ENCODE peak calls at places on chromosomes 13 and 19, in ten cellular contexts. One of them, this sample, is unnamed.

GRCh38 chr13:94112227-94112626 is 367.3 kb downstream of the DCT start:
- DNase-seq in iPS DF 6.9: no peak
- DNase-seq in CD8-positive, alpha-beta memory T cell: no peak
- DNase-seq in breast epithelium: no peak
- DNase-seq in fibroblast of the aortic adventitia: peak; percentile 97
- DNase-seq in hepatocyte: no peak
- DNase-seq in endothelial cell of umbilical vein: no peak
- DNase-seq in H7: no peak
- DNase-seq in psoas muscle: no peak
- DNase-seq in tibial nerve: peak; percentile 40
- DNase-seq in this sample: no peak

GRCh38 chr19:9923440-9923839 is 12.9 kb downstream of the OLFM2 start:
- DNase-seq in endothelial cell of umbilical vein: no peak
- DNase-seq in CD8-positive, alpha-beta memory T cell: no peak
- DNase-seq in tibial nerve: no peak
- DNase-seq in psoas muscle: no peak
- DNase-seq in fibroblast of the aortic adventitia: no peak
- DNase-seq in hepatocyte: no peak
- DNase-seq in iPS DF 6.9: no peak
- DNase-seq in H7: no peak
- DNase-seq in breast epithelium: no peak
- DNase-seq in this sample: no peak

GRCh38 chr19:39038098-39038497 is 5.7 kb upstream of the FBXO27 start:
- DNase-seq in tibial nerve: no peak
- DNase-seq in fibroblast of the aortic adventitia: peak; percentile 50
- DNase-seq in hepatocyte: peak; percentile 74
- DNase-seq in psoas muscle: no peak
- DNase-seq in H7: peak; percentile 77
- DNase-seq in iPS DF 6.9: no peak
- DNase-seq in breast epithelium: no peak
- DNase-seq in CD8-positive, alpha-beta memory T cell: no peak
- DNase-seq in endothelial cell of umbilical vein: peak; percentile 55
- DNase-seq in this sample: no peak

GRCh38 chr19:5170329-5170745 is 170.3 kb downstream of the PTPRS start:
- DNase-seq in CD8-positive, alpha-beta memory T cell: peak; percentile 17
- DNase-seq in fibroblast of the aortic adventitia: no peak
- DNase-seq in tibial nerve: no peak
- DNase-seq in H7: peak; percentile 79
- DNase-seq in endothelial cell of umbilical vein: no peak
- DNase-seq in hepatocyte: no peak
- DNase-seq in psoas muscle: no peak
- DNase-seq in iPS DF 6.9: no peak
- DNase-seq in breast epithelium: no peak
- DNase-seq in this sample: peak; percentile 35

GRCh38 chr13:105925496-105925895 is 610.0 kb downstream of the EFNB2 start:
- DNase-seq in iPS DF 6.9: no peak
- DNase-seq in fibroblast of the aortic adventitia: peak; percentile 48
- DNase-seq in CD8-positive, alpha-beta memory T cell: no peak
- DNase-seq in psoas muscle: no peak
- DNase-seq in tibial nerve: no peak
- DNase-seq in endothelial cell of umbilical vein: no peak
- DNase-seq in hepatocyte: peak; percentile 11
- DNase-seq in H7: no peak
- DNase-seq in breast epithelium: no peak
- DNase-seq in this sample: no peak

GRCh38 chr19:10501971-10502523 is 1.1 kb downstream of the KEAP1 start:
- DNase-seq in endothelial cell of umbilical vein: peak; percentile 77
- DNase-seq in breast epithelium: peak; percentile 98
- DNase-seq in iPS DF 6.9: no peak
- DNase-seq in CD8-positive, alpha-beta memory T cell: no peak
- DNase-seq in tibial nerve: peak; percentile 53
- DNase-seq in psoas muscle: peak; percentile 94
- DNase-seq in hepatocyte: peak; percentile 70
- DNase-seq in H7: peak; percentile 86
- DNase-seq in fibroblast of the aortic adventitia: peak; percentile 47
- DNase-seq in this sample: no peak

GRCh38 chr19:19661675-19662251 is 1.7 kb downstream of the ATP13A1 start:
- DNase-seq in CD8-positive, alpha-beta memory T cell: peak; percentile 57
- DNase-seq in tibial nerve: no peak
- DNase-seq in psoas muscle: no peak
- DNase-seq in breast epithelium: no peak
- DNase-seq in H7: peak; percentile 48
- DNase-seq in endothelial cell of umbilical vein: no peak
- DNase-seq in fibroblast of the aortic adventitia: no peak
- DNase-seq in iPS DF 6.9: no peak
- DNase-seq in hepatocyte: no peak
- DNase-seq in this sample: peak; percentile 67

GRCh38 chr19:2976609-2977000 is 759 bp upstream of the TLE6 start:
- DNase-seq in endothelial cell of umbilical vein: no peak
- DNase-seq in fibroblast of the aortic adventitia: no peak
- DNase-seq in CD8-positive, alpha-beta memory T cell: no peak
- DNase-seq in hepatocyte: no peak
- DNase-seq in H7: peak; percentile 46
- DNase-seq in iPS DF 6.9: no peak
- DNase-seq in psoas muscle: no peak
- DNase-seq in breast epithelium: no peak
- DNase-seq in tibial nerve: no peak
- DNase-seq in this sample: no peak

DNA sequence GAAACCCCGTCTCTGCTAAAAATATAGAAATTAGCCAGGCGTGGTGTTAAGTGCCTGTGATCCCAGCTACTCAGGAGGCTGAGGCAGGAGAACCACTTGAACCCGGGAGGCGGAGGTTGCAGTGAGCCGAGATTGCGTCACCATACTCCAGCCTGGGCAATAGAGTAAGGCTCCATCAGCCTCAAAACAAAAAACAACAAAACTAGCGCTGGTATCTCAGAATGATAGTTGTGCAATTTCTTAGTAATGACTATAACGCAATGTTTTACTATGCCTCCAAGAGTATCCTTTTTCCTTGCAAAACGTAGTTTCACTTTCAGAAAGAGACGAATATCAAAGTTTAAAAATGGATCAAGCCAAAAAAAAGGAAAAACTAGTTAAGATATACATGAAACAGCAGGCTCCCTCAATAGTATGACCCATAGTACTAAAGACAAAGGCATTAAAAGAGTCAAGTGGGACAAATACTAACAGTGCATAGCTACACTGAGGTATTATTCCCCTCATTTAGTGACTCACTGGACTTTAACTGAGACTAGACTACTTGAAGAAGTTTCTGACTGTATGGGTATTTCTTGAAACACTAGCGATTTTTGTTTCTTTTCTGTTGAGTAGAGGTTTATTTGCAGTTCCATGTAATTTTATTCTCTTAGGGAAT is 10.5 kb upstream of the ITM2B start:
- DNase-seq in CD8-positive, alpha-beta memory T cell: no peak
- DNase-seq in H7: no peak
- DNase-seq in breast epithelium: no peak
- DNase-seq in endothelial cell of umbilical vein: no peak
- DNase-seq in hepatocyte: no peak
- DNase-seq in tibial nerve: peak; percentile 65
- DNase-seq in iPS DF 6.9: no peak
- DNase-seq in fibroblast of the aortic adventitia: peak; percentile 78
- DNase-seq in psoas muscle: peak; percentile 67
- DNase-seq in this sample: no peak
- H3K4me3 ChIP-seq in CD8-positive, alpha-beta memory T cell: peak overlapping the region; percentile 34
- H3K4me3 ChIP-seq in H7: no peak overlapping the region
- H3K4me3 ChIP-seq in breast epithelium: peak overlapping the region; percentile 59
- H3K4me3 ChIP-seq in endothelial cell of umbilical vein: no peak overlapping the region
- H3K4me3 ChIP-seq in hepatocyte: no peak overlapping the region
- H3K4me3 ChIP-seq in tibial nerve: peak overlapping the region; percentile 18
- H3K4me3 ChIP-seq in iPS DF 6.9: no peak overlapping the region
- H3K4me3 ChIP-seq in fibroblast of the aortic adventitia: peak overlapping the region; percentile 55
- H3K4me3 ChIP-seq in psoas muscle: peak overlapping the region; percentile 52
- H3K4me3 ChIP-seq in this sample: peak overlapping the region; percentile 13

GRCh38 chr13:42176286-42176685 is 95.7 kb upstream of the AKAP11 start:
- DNase-seq in psoas muscle: no peak
- DNase-seq in tibial nerve: no peak
- DNase-seq in breast epithelium: no peak
- DNase-seq in endothelial cell of umbilical vein: no peak
- DNase-seq in fibroblast of the aortic adventitia: no peak
- DNase-seq in hepatocyte: no peak
- DNase-seq in H7: no peak
- DNase-seq in CD8-positive, alpha-beta memory T cell: no peak
- DNase-seq in iPS DF 6.9: no peak
- DNase-seq in this sample: no peak

GRCh38 chr13:42173789-42174343 is 98.1 kb upstream of the AKAP11 start:
- DNase-seq in psoas muscle: no peak
- DNase-seq in breast epithelium: no peak
- DNase-seq in endothelial cell of umbilical vein: no peak
- DNase-seq in hepatocyte: no peak
- DNase-seq in H7: no peak
- DNase-seq in iPS DF 6.9: no peak
- DNase-seq in fibroblast of the aortic adventitia: no peak
- DNase-seq in CD8-positive, alpha-beta memory T cell: no peak
- DNase-seq in tibial nerve: no peak
- DNase-seq in this sample: no peak

GRCh38 chr13:42170029-42170428 is 101.9 kb upstream of the AKAP11 start:
- DNase-seq in fibroblast of the aortic adventitia: no peak
- DNase-seq in hepatocyte: no peak
- DNase-seq in H7: peak; percentile 56
- DNase-seq in CD8-positive, alpha-beta memory T cell: no peak
- DNase-seq in psoas muscle: no peak
- DNase-seq in iPS DF 6.9: peak; percentile 48
- DNase-seq in endothelial cell of umbilical vein: no peak
- DNase-seq in tibial nerve: no peak
- DNase-seq in breast epithelium: no peak
- DNase-seq in this sample: no peak

GRCh38 chr13:42177189-42177588 is 94.8 kb upstream of the AKAP11 start:
- DNase-seq in tibial nerve: no peak
- DNase-seq in CD8-positive, alpha-beta memory T cell: no peak
- DNase-seq in H7: no peak
- DNase-seq in fibroblast of the aortic adventitia: no peak
- DNase-seq in breast epithelium: no peak
- DNase-seq in iPS DF 6.9: no peak
- DNase-seq in endothelial cell of umbilical vein: no peak
- DNase-seq in psoas muscle: no peak
- DNase-seq in hepatocyte: no peak
- DNase-seq in this sample: no peak

DNA sequence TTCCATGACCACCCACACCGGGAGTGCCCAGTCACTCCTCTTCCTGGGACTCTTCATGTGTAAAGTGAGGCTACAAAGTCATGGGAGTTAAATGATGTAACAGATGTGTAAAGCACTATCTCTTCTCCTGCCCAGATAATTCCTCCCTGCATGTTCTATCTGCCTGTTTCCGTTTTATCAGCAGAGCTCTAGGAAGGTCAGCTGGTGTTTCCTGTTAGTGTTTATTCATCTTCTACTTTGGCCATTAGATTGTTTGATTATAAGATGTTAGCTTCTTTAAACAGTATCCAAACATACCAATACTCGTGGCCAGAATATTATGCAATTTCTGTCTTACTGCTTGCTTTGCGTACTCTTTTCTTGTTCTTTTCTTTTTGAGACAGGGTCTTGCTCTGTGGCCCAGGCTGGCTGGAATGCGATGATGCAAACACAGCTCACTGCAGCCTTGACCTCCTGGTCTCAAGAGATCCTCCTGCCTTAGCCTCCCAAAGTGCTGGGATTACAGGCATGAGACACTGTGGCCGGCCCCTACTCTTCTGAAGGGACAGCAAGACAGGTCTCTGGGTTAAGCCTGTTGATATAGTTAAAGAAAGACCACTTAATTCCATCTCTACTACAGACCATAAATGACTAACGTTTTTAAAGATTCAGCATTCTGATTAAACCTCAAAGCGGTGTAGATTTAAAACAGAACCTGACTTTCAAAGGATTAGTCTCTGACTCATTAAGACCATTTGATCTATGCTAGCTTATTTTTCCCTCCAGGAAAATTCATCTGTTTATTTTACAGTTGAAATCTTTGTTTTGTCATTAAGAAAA is 97.4 kb upstream of the AKAP11 start:
- DNase-seq in tibial nerve: no peak
- DNase-seq in breast epithelium: no peak
- DNase-seq in psoas muscle: no peak
- DNase-seq in fibroblast of the aortic adventitia: peak; percentile 11
- DNase-seq in hepatocyte: peak; percentile 21
- DNase-seq in endothelial cell of umbilical vein: peak; percentile 2
- DNase-seq in CD8-positive, alpha-beta memory T cell: no peak
- DNase-seq in H7: no peak
- DNase-seq in iPS DF 6.9: no peak
- DNase-seq in this sample: no peak
- H3K4me3 ChIP-seq in tibial nerve: no peak overlapping the region
- H3K4me3 ChIP-seq in breast epithelium: no peak overlapping the region
- H3K4me3 ChIP-seq in psoas muscle: no peak overlapping the region
- H3K4me3 ChIP-seq in fibroblast of the aortic adventitia: no peak overlapping the region
- H3K4me3 ChIP-seq in hepatocyte: no peak overlapping the region
- H3K4me3 ChIP-seq in endothelial cell of umbilical vein: no peak overlapping the region
- H3K4me3 ChIP-seq in CD8-positive, alpha-beta memory T cell: no peak overlapping the region
- H3K4me3 ChIP-seq in H7: no peak overlapping the region
- H3K4me3 ChIP-seq in iPS DF 6.9: no peak overlapping the region
- H3K4me3 ChIP-seq in this sample: no peak overlapping the region

DNA sequence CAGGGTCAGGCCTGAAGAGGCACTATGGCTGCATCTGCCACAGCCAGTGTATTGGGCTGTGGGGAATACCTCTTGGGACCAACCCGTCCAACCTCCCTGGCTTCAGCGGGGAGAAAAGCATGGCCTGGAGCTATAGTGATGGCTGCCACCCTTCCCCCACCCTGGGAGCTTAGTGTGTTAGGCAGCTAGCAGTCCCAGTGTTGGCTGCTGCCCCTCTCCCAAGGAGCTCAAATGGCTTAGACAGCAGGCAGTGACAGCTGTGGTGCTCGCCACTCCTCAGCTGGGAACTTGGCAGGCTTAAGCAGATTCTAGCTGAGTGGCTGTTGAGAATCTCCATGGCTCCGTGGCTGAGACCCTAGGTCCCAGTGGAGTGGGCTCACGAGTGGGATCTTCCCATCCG is 19.7 kb downstream of the ACOD1 start:
- DNase-seq in endothelial cell of umbilical vein: no peak
- DNase-seq in breast epithelium: no peak
- DNase-seq in iPS DF 6.9: no peak
- DNase-seq in fibroblast of the aortic adventitia: no peak
- DNase-seq in CD8-positive, alpha-beta memory T cell: no peak
- DNase-seq in hepatocyte: no peak
- DNase-seq in H7: no peak
- DNase-seq in psoas muscle: no peak
- DNase-seq in tibial nerve: no peak
- DNase-seq in this sample: no peak
- H3K4me3 ChIP-seq in endothelial cell of umbilical vein: no peak overlapping the region
- H3K4me3 ChIP-seq in breast epithelium: no peak overlapping the region
- H3K4me3 ChIP-seq in iPS DF 6.9: no peak overlapping the region
- H3K4me3 ChIP-seq in fibroblast of the aortic adventitia: no peak overlapping the region
- H3K4me3 ChIP-seq in CD8-positive, alpha-beta memory T cell: no peak overlapping the region
- H3K4me3 ChIP-seq in hepatocyte: no peak overlapping the region
- H3K4me3 ChIP-seq in H7: no peak overlapping the region
- H3K4me3 ChIP-seq in psoas muscle: no peak overlapping the region
- H3K4me3 ChIP-seq in tibial nerve: no peak overlapping the region
- H3K4me3 ChIP-seq in this sample: no peak overlapping the region

DNA sequence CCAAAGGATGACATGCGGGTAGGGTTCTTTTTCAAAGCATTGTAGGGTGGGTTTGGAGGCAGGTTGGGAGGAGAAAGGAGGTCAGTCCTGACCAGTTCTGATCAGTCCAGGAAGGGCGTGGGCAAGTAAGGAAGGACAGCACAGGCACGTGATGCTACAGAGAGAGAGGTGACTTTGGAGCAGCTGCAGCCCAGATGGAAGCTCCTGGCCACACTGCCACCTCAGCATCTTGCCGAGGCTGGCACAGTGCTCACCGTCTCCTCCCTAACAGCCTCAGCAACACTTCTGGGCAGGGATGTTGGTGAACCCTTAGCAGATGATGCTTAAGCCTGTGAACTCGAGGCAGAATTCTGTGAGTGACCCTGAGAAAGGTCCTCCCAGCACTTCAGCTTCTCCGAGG is 155.1 kb downstream of the DCLK1 start:
- DNase-seq in H7: no peak
- DNase-seq in psoas muscle: no peak
- DNase-seq in fibroblast of the aortic adventitia: no peak
- DNase-seq in hepatocyte: no peak
- DNase-seq in breast epithelium: no peak
- DNase-seq in endothelial cell of umbilical vein: no peak
- DNase-seq in iPS DF 6.9: no peak
- DNase-seq in tibial nerve: no peak
- DNase-seq in CD8-positive, alpha-beta memory T cell: no peak
- DNase-seq in this sample: no peak
- H3K4me3 ChIP-seq in H7: no peak overlapping the region
- H3K4me3 ChIP-seq in psoas muscle: no peak overlapping the region
- H3K4me3 ChIP-seq in fibroblast of the aortic adventitia: no peak overlapping the region
- H3K4me3 ChIP-seq in hepatocyte: no peak overlapping the region
- H3K4me3 ChIP-seq in breast epithelium: no peak overlapping the region
- H3K4me3 ChIP-seq in endothelial cell of umbilical vein: no peak overlapping the region
- H3K4me3 ChIP-seq in iPS DF 6.9: no peak overlapping the region
- H3K4me3 ChIP-seq in tibial nerve: no peak overlapping the region
- H3K4me3 ChIP-seq in CD8-positive, alpha-beta memory T cell: no peak overlapping the region
- H3K4me3 ChIP-seq in this sample: no peak overlapping the region